ENCODE peak calls at places on chromosomes 11 and 22, in seven cellular contexts. L is activated T-helper 1 cell treated with anti-CD3 and anti-CD28 coated beads, Interleukin-2, amount 50 U/mL, for 16 hours; S is T-helper 9 cell; V is iPS DF 6.9; W is EL; G is GM03348; M is cardiac muscle cell. Z is an unnamed sample.

GRCh38 chr11:71221201-71221600 is 31.2 kb downstream of the SHANK2 start:
- DNase-seq in L (no peak), S (no peak), V (no peak), W (no peak), G (no peak), M (no peak), Z (no peak)

GRCh38 chr11:116731821-116732739 is 40.7 kb downstream of the BUD13 start:
- DNase-seq in L (no peak), S (no peak), V (no peak), W (no peak), G (no peak), M (peak), Z (no peak)

GRCh38 chr22:43001271-43002197 is 13.4 kb downstream of the PACSIN2 start:
- DNase-seq in L (no peak), S (no peak), V (no peak), W (no peak), G (no peak), M (no peak), Z (peak)

GRCh38 chr11:134701564-134702165 is 289.6 kb upstream of the B3GAT1 start:
- DNase-seq in L (no peak), S (no peak), V (no peak), W (no peak), G (no peak), M (peak), Z (no peak)

GRCh38 chr22:39155421-39155820 is 2.9 kb upstream of the CBX7 start:
- DNase-seq in L (no peak), S (no peak), V (no peak), W (no peak), G (no peak), M (no peak), Z (no peak)

GRCh38 chr11:47348859-47349258 is 3.6 kb downstream of the MYBPC3 start:
- DNase-seq in L (no peak), S (no peak), V (no peak), W (peak), G (peak), M (no peak), Z (no peak)

GRCh38 chr22:43209971-43210370 is 23.0 kb upstream of the TTLL12 start:
- DNase-seq in L (no peak), S (no peak), V (no peak), W (no peak), G (no peak), M (no peak), Z (no peak)

GRCh38 chr11:101584651-101585050 is 844 bp upstream of the TRPC6 start:
- DNase-seq in L (no peak), S (no peak), V (no peak), W (no peak), G (no peak), M (no peak), Z (no peak)

GRCh38 chr11:66924272-66924671 is 33.9 kb downstream of the PC start:
- DNase-seq in L (no peak), S (no peak), V (no peak), W (no peak), G (no peak), M (no peak), Z (no peak)

GRCh38 chr22:25970996-25971811 is 198.1 kb upstream of the SEZ6L start:
- DNase-seq in L (no peak), S (no peak), V (peak), W (no peak), G (no peak), M (no peak), Z (no peak)

GRCh38 chr11:72240461-72241289 is 3.3 kb downstream of the PHOX2A start:
- DNase-seq in L (no peak), S (no peak), V (no peak), W (no peak), G (peak), M (peak), Z (no peak)

GRCh38 chr11:11968511-11969280 is 39.7 kb downstream of the DKK3 start:
- DNase-seq in L (no peak), S (no peak), V (no peak), W (peak), G (peak), M (no peak), Z (peak)

GRCh38 chr11:58000699-58001098 is 23.0 kb upstream of the OR9Q1 start:
- DNase-seq in L (no peak), S (no peak), V (no peak), W (no peak), G (no peak), M (no peak), Z (no peak)

GRCh38 chr11:64765841-64766682 is 6.3 kb upstream of the PYGM start:
- DNase-seq in L (no peak), S (no peak), V (no peak), W (no peak), G (no peak), M (no peak), Z (no peak)

GRCh38 chr22:27206747-27207133 is 549.4 kb downstream of the MIAT start:
- DNase-seq in L (no peak), S (no peak), V (no peak), W (no peak), G (no peak), M (no peak), Z (no peak)

GRCh38 chr22:44425356-44425755 is 72.7 kb downstream of the RTL6 start:
- DNase-seq in L (no peak), S (no peak), V (no peak), W (no peak), G (no peak), M (no peak), Z (no peak)

GRCh38 chr11:121808096-121808495 is 307.9 kb downstream of the BLID start:
- DNase-seq in L (no peak), S (no peak), V (no peak), W (no peak), G (no peak), M (no peak), Z (no peak)

GRCh38 chr11:113873241-113873626 is 2.1 kb downstream of the USP28 start:
- DNase-seq in L (no peak), S (no peak), V (no peak), W (no peak), G (no peak), M (peak), Z (no peak)

GRCh38 chr11:126352934-126353801 is 2.3 kb upstream of the ST3GAL4 start:
- DNase-seq in L (no peak), S (no peak), V (no peak), W (peak), G (no peak), M (no peak), Z (peak)

GRCh38 chr22:19361501-19362103 is 69.9 kb downstream of the HIRA start:
- DNase-seq in L (no peak), S (no peak), V (no peak), W (no peak), G (no peak), M (no peak), Z (no peak)

GRCh38 chr11:61797263-61797944 is 4.7 kb downstream of the FEN1 start:
- DNase-seq in L (peak), S (peak), V (no peak), W (peak), G (peak), M (peak), Z (peak)

GRCh38 chr11:94794287-94795168 is 26.4 kb downstream of the AMOTL1 start:
- DNase-seq in L (no peak), S (no peak), V (no peak), W (peak), G (peak), M (peak), Z (peak)

GRCh38 chr11:44464741-44465140 is 100.7 kb upstream of the CD82 start:
- DNase-seq in L (no peak), S (no peak), V (no peak), W (no peak), G (no peak), M (no peak), Z (no peak)

GRCh38 chr11:121418625-121419114 is 33.4 kb upstream of the SORL1 start:
- DNase-seq in L (no peak), S (peak), V (no peak), W (no peak), G (no peak), M (no peak), Z (no peak)

GRCh38 chr11:2558861-2559526 is 114.2 kb downstream of the KCNQ1 start:
- DNase-seq in L (no peak), S (no peak), V (no peak), W (no peak), G (no peak), M (no peak), Z (no peak)

GRCh38 chr11:123474994-123475393 is 44.9 kb downstream of the GRAMD1B start:
- DNase-seq in L (no peak), S (no peak), V (no peak), W (peak), G (peak), M (no peak), Z (peak)

Z was measured in AG10803.